ENCODE peak calls at places on chromosomes 4 and X, in eight cellular contexts. One of them, this sample, is unnamed.

GRCh38 chrX:48003367-48003757 is 427 bp downstream of the ZNF182 start:
- ATAC-seq in Panc1: peak
- ATAC-seq in HCT116: peak
- ATAC-seq in GM23338: peak
- ATAC-seq in GM12878: peak
- ATAC-seq in upper lobe of left lung: no peak
- ATAC-seq in K562: peak
- ATAC-seq in HepG2: peak
- ATAC-seq in this sample: no peak

GRCh38 chr4:94905511-94905910 is 147.8 kb downstream of the BMPR1B start:
- ATAC-seq in GM12878: no peak
- ATAC-seq in K562: no peak
- ATAC-seq in Panc1: no peak
- ATAC-seq in HepG2: no peak
- ATAC-seq in upper lobe of left lung: no peak
- ATAC-seq in GM23338: peak
- ATAC-seq in HCT116: no peak
- ATAC-seq in this sample: no peak

GRCh38 chr4:72365981-72366380 is 203.0 kb downstream of the ADAMTS3 start:
- ATAC-seq in Panc1: no peak
- ATAC-seq in GM12878: no peak
- ATAC-seq in HepG2: no peak
- ATAC-seq in GM23338: no peak
- ATAC-seq in upper lobe of left lung: no peak
- ATAC-seq in K562: no peak
- ATAC-seq in HCT116: no peak
- ATAC-seq in this sample: no peak

GRCh38 chrX:106323357-106323756 is 155.3 kb downstream of the PWWP3B start:
- ATAC-seq in HCT116: no peak
- ATAC-seq in GM23338: no peak
- ATAC-seq in Panc1: no peak
- ATAC-seq in HepG2: no peak
- ATAC-seq in upper lobe of left lung: peak
- ATAC-seq in GM12878: no peak
- ATAC-seq in K562: no peak
- ATAC-seq in this sample: no peak

GRCh38 chr4:155785828-155786227 is 27.0 kb downstream of the GUCY1B1 start:
- ATAC-seq in K562: no peak
- ATAC-seq in GM23338: no peak
- ATAC-seq in GM12878: peak
- ATAC-seq in Panc1: no peak
- ATAC-seq in HepG2: no peak
- ATAC-seq in upper lobe of left lung: no peak
- ATAC-seq in HCT116: no peak
- ATAC-seq in this sample: no peak

GRCh38 chr4:38281416-38282071 is 321.3 kb downstream of the PTTG2 start:
- ATAC-seq in GM23338: no peak
- ATAC-seq in HCT116: no peak
- ATAC-seq in upper lobe of left lung: no peak
- ATAC-seq in Panc1: no peak
- ATAC-seq in GM12878: no peak
- ATAC-seq in HepG2: no peak
- ATAC-seq in K562: peak
- ATAC-seq in this sample: peak

GRCh38 chrX:136055651-136056221 is 70.5 kb downstream of the SLC9A6 start:
- ATAC-seq in HepG2: no peak
- ATAC-seq in K562: no peak
- ATAC-seq in upper lobe of left lung: no peak
- ATAC-seq in HCT116: no peak
- ATAC-seq in GM23338: no peak
- ATAC-seq in Panc1: no peak
- ATAC-seq in GM12878: no peak
- ATAC-seq in this sample: peak

GRCh38 chr4:15396157-15396800 is 31.6 kb upstream of the C1QTNF7 start:
- ATAC-seq in GM23338: peak
- ATAC-seq in GM12878: peak
- ATAC-seq in HepG2: peak
- ATAC-seq in K562: peak
- ATAC-seq in Panc1: no peak
- ATAC-seq in HCT116: peak
- ATAC-seq in upper lobe of left lung: peak
- ATAC-seq in this sample: no peak

GRCh38 chr4:53563824-53564223 is 27.5 kb downstream of the LNX1 start:
- ATAC-seq in HCT116: no peak
- ATAC-seq in GM23338: no peak
- ATAC-seq in upper lobe of left lung: no peak
- ATAC-seq in Panc1: no peak
- ATAC-seq in K562: peak
- ATAC-seq in HepG2: no peak
- ATAC-seq in GM12878: peak
- ATAC-seq in this sample: no peak

GRCh38 chr4:15352508-15352907 is 75.3 kb upstream of the C1QTNF7 start:
- ATAC-seq in K562: no peak
- ATAC-seq in HepG2: no peak
- ATAC-seq in Panc1: no peak
- ATAC-seq in GM12878: no peak
- ATAC-seq in HCT116: no peak
- ATAC-seq in GM23338: no peak
- ATAC-seq in upper lobe of left lung: no peak
- ATAC-seq in this sample: peak

GRCh38 chr4:95889662-95890061 is 49.8 kb downstream of the PDHA2 start:
- ATAC-seq in HepG2: no peak
- ATAC-seq in upper lobe of left lung: no peak
- ATAC-seq in GM12878: no peak
- ATAC-seq in HCT116: no peak
- ATAC-seq in GM23338: no peak
- ATAC-seq in Panc1: no peak
- ATAC-seq in K562: no peak
- ATAC-seq in this sample: no peak

GRCh38 chr4:134027931-134028330 is 173.7 kb downstream of the PABPC4L start:
- ATAC-seq in K562: no peak
- ATAC-seq in GM12878: peak
- ATAC-seq in upper lobe of left lung: no peak
- ATAC-seq in HCT116: no peak
- ATAC-seq in HepG2: no peak
- ATAC-seq in Panc1: no peak
- ATAC-seq in GM23338: no peak
- ATAC-seq in this sample: no peak

GRCh38 chr4:134024251-134024650 is 177.3 kb downstream of the PABPC4L start:
- ATAC-seq in HCT116: peak
- ATAC-seq in Panc1: no peak
- ATAC-seq in K562: no peak
- ATAC-seq in GM23338: peak
- ATAC-seq in GM12878: peak
- ATAC-seq in upper lobe of left lung: no peak
- ATAC-seq in HepG2: peak
- ATAC-seq in this sample: no peak

DNA sequence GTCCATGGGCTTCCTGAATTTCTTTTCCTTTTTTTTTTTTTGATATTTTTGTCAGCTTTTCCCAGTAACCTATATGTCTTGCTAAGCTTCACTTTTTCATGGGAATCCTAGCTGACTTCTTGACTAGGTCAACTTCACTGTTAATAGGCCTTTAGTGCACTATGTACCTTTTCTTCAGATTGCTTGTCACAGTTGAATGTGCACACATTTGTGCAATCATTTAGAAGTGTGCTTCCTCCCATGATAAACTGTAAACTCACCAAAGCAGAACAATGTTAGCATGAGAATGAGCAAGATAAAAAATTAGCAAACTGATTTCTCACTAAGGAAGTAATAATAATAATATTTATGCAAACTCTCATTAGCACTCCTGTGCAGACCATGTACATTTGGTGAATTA is 173.2 kb downstream of the PABPC4L start:
- ATAC-seq in HCT116: no peak
- ATAC-seq in HepG2: no peak
- ATAC-seq in GM12878: no peak
- ATAC-seq in K562: no peak
- ATAC-seq in GM23338: no peak
- ATAC-seq in upper lobe of left lung: no peak
- ATAC-seq in Panc1: no peak
- ATAC-seq in this sample: no peak
- H3K27ac ChIP-seq in HCT116: no peak
- H3K27ac ChIP-seq in HepG2: no peak
- H3K27ac ChIP-seq in GM12878: no peak
- H3K27ac ChIP-seq in K562: no peak
- H3K27ac ChIP-seq in GM23338: no peak
- H3K27ac ChIP-seq in upper lobe of left lung: no peak
- H3K27ac ChIP-seq in Panc1: no peak
- H3K27ac ChIP-seq in this sample: no peak

GRCh38 chr4:146976145-146976544 is 30.5 kb upstream of the TTC29 start:
- ATAC-seq in K562: no peak
- ATAC-seq in GM23338: no peak
- ATAC-seq in Panc1: no peak
- ATAC-seq in GM12878: no peak
- ATAC-seq in HepG2: no peak
- ATAC-seq in upper lobe of left lung: no peak
- ATAC-seq in HCT116: no peak
- ATAC-seq in this sample: no peak
- TF ChIP-seq POLR2AphosphoS5 in K562: no peak
- TF ChIP-seq POLR2AphosphoS5 in GM23338: no peak
- TF ChIP-seq POLR2AphosphoS5 in Panc1: no peak
- TF ChIP-seq POLR2AphosphoS5 in GM12878: no peak
- TF ChIP-seq POLR2AphosphoS5 in HepG2: no peak
- TF ChIP-seq POLR2AphosphoS5 in upper lobe of left lung: no peak
- TF ChIP-seq POLR2AphosphoS5 in HCT116: no peak
- TF ChIP-seq POLR2AphosphoS5 in this sample: no peak

GRCh38 chr4:118749347-118749988 is 64.3 kb downstream of the METTL14 start:
- ATAC-seq in Panc1: no peak
- ATAC-seq in HCT116: no peak
- ATAC-seq in K562: no peak
- ATAC-seq in upper lobe of left lung: no peak
- ATAC-seq in HepG2: no peak
- ATAC-seq in GM23338: no peak
- ATAC-seq in GM12878: no peak
- ATAC-seq in this sample: no peak
- H3K27ac ChIP-seq in Panc1: no peak
- H3K27ac ChIP-seq in HCT116: no peak
- H3K27ac ChIP-seq in K562: no peak
- H3K27ac ChIP-seq in upper lobe of left lung: no peak
- H3K27ac ChIP-seq in HepG2: no peak
- H3K27ac ChIP-seq in GM23338: no peak
- H3K27ac ChIP-seq in GM12878: no peak
- H3K27ac ChIP-seq in this sample: peak

GRCh38 chr4:39442910-39443480 is 15.7 kb downstream of the RPL9 start:
- ATAC-seq in GM23338: no peak
- ATAC-seq in upper lobe of left lung: no peak
- ATAC-seq in K562: no peak
- ATAC-seq in HCT116: no peak
- ATAC-seq in Panc1: no peak
- ATAC-seq in HepG2: no peak
- ATAC-seq in GM12878: no peak
- ATAC-seq in this sample: no peak

GRCh38 chr4:39450618-39451017 is 8.1 kb downstream of the RPL9 start:
- ATAC-seq in upper lobe of left lung: no peak
- ATAC-seq in GM23338: no peak
- ATAC-seq in HCT116: no peak
- ATAC-seq in GM12878: no peak
- ATAC-seq in Panc1: no peak
- ATAC-seq in HepG2: no peak
- ATAC-seq in K562: no peak
- ATAC-seq in this sample: no peak

GRCh38 chr4:39451423-39452023 is 7.2 kb downstream of the RPL9 start:
- ATAC-seq in HepG2: peak
- ATAC-seq in GM12878: no peak
- ATAC-seq in upper lobe of left lung: no peak
- ATAC-seq in HCT116: no peak
- ATAC-seq in GM23338: no peak
- ATAC-seq in Panc1: no peak
- ATAC-seq in K562: peak
- ATAC-seq in this sample: no peak

GRCh38 chr4:39446483-39446841 is 12.3 kb downstream of the RPL9 start:
- ATAC-seq in GM12878: no peak
- ATAC-seq in Panc1: peak
- ATAC-seq in upper lobe of left lung: no peak
- ATAC-seq in HepG2: peak
- ATAC-seq in K562: no peak
- ATAC-seq in HCT116: peak
- ATAC-seq in GM23338: no peak
- ATAC-seq in this sample: peak

DNA sequence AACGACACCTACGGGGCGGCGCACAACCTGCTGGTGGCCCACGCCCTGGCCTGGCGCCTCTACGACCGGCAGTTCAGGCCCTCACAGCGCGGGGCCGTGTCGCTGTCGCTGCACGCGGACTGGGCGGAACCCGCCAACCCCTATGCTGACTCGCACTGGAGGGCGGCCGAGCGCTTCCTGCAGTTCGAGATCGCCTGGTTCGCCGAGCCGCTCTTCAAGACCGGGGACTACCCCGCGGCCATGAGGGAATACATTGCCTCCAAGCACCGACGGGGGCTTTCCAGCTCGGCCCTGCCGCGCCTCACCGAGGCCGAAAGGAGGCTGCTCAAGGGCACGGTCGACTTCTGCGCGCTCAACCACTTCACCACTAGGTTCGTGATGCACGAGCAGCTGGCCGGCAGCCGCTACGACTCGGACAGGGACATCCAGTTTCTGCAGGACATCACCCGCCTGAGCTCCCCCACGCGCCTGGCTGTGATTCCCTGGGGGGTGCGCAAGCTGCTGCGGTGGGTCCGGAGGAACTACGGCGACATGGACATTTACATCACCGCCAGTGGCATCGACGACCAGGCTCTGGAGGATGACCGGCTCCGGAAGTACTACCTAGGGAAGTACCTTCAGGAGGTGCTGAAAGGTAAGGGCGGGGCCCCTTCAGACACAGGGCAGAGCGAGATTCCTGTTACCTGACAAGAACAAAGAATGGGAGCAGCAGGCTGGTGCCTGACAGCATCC is 11.7 kb downstream of the RPL9 start:
- ATAC-seq in GM12878: peak
- ATAC-seq in GM23338: peak
- ATAC-seq in Panc1: no peak
- ATAC-seq in upper lobe of left lung: peak
- ATAC-seq in K562: no peak
- ATAC-seq in HepG2: peak
- ATAC-seq in HCT116: peak
- ATAC-seq in this sample: peak
- TF ChIP-seq POLR2AphosphoS5 in GM12878: peak
- TF ChIP-seq POLR2AphosphoS5 in GM23338: peak
- TF ChIP-seq POLR2AphosphoS5 in Panc1: no peak
- TF ChIP-seq POLR2AphosphoS5 in upper lobe of left lung: no peak
- TF ChIP-seq POLR2AphosphoS5 in K562: no peak
- TF ChIP-seq POLR2AphosphoS5 in HepG2: no peak
- TF ChIP-seq POLR2AphosphoS5 in HCT116: no peak
- TF ChIP-seq POLR2AphosphoS5 in this sample: peak

DNA sequence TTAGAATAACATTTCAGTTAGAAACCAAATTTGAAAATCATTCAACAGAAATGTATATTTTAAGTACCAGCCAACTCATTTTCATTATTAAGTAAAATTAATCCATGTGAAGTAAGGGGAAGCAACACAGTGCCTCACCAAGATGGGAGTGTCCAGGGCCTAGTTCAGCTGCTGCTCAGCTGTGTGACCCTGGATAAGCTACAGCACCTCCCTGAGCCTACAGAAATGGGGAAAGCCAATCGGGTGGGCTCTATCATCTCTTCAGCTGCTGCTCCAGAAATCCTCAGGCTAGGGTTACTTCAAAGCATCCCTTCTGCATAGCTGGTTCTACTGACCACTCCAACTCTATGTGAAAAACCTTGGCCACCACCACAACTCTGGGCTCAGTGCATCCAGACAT is 18.7 kb downstream of the DCHS2 start:
- ATAC-seq in upper lobe of left lung: no peak
- ATAC-seq in GM12878: no peak
- ATAC-seq in Panc1: no peak
- ATAC-seq in HepG2: no peak
- ATAC-seq in GM23338: no peak
- ATAC-seq in HCT116: no peak
- ATAC-seq in K562: peak
- ATAC-seq in this sample: no peak
- H3K27ac ChIP-seq in upper lobe of left lung: no peak
- H3K27ac ChIP-seq in GM12878: no peak
- H3K27ac ChIP-seq in Panc1: no peak
- H3K27ac ChIP-seq in HepG2: no peak
- H3K27ac ChIP-seq in GM23338: no peak
- H3K27ac ChIP-seq in HCT116: no peak
- H3K27ac ChIP-seq in K562: peak
- H3K27ac ChIP-seq in this sample: no peak